ENCODE peak calls at places on chromosomes 2 and 18, in seven cellular contexts. One of them, this sample, is unnamed.

GRCh38 chr2:235219048-235219447 is 267.2 kb downstream of the SH3BP4 start:
- DNase-seq in body of pancreas: no peak
- DNase-seq in amygdala: no peak
- DNase-seq in AG09309: no peak
- DNase-seq in ACHN: no peak
- DNase-seq in HT-29: no peak
- DNase-seq in Kasumi-1: no peak
- DNase-seq in this sample: no peak

GRCh38 chr2:169221745-169222369 is 140.5 kb downstream of the LRP2 start:
- DNase-seq in ACHN: peak
- DNase-seq in Kasumi-1: peak
- DNase-seq in amygdala: no peak
- DNase-seq in body of pancreas: no peak
- DNase-seq in AG09309: no peak
- DNase-seq in HT-29: peak
- DNase-seq in this sample: no peak

GRCh38 chr2:65710356-65710755 is 278.0 kb upstream of the SPRED2 start:
- DNase-seq in Kasumi-1: no peak
- DNase-seq in ACHN: no peak
- DNase-seq in body of pancreas: no peak
- DNase-seq in HT-29: no peak
- DNase-seq in amygdala: no peak
- DNase-seq in AG09309: no peak
- DNase-seq in this sample: no peak

GRCh38 chr2:172106128-172106961 is 3.6 kb upstream of the DLX2 start:
- DNase-seq in HT-29: peak
- DNase-seq in AG09309: no peak
- DNase-seq in body of pancreas: no peak
- DNase-seq in Kasumi-1: peak
- DNase-seq in amygdala: no peak
- DNase-seq in ACHN: peak
- DNase-seq in this sample: no peak

GRCh38 chr2:241771286-241772062 is 5.1 kb upstream of the GAL3ST2 start:
- DNase-seq in ACHN: no peak
- DNase-seq in body of pancreas: no peak
- DNase-seq in HT-29: no peak
- DNase-seq in AG09309: no peak
- DNase-seq in Kasumi-1: no peak
- DNase-seq in amygdala: no peak
- DNase-seq in this sample: no peak

GRCh38 chr2:122627388-122627787 is 871.9 kb downstream of the TSN start:
- DNase-seq in ACHN: peak
- DNase-seq in HT-29: no peak
- DNase-seq in Kasumi-1: no peak
- DNase-seq in amygdala: no peak
- DNase-seq in body of pancreas: no peak
- DNase-seq in AG09309: no peak
- DNase-seq in this sample: no peak

GRCh38 chr18:51523671-51524070 is 326.2 kb upstream of the MEX3C start:
- DNase-seq in amygdala: no peak
- DNase-seq in body of pancreas: no peak
- DNase-seq in ACHN: no peak
- DNase-seq in HT-29: no peak
- DNase-seq in AG09309: no peak
- DNase-seq in Kasumi-1: no peak
- DNase-seq in this sample: no peak

GRCh38 chr2:120372816-120373215 is 26.9 kb downstream of the INHBB start:
- DNase-seq in HT-29: no peak
- DNase-seq in Kasumi-1: no peak
- DNase-seq in body of pancreas: no peak
- DNase-seq in AG09309: no peak
- DNase-seq in amygdala: no peak
- DNase-seq in ACHN: no peak
- DNase-seq in this sample: no peak

GRCh38 chr18:45540146-45540545 is 75.1 kb upstream of the SLC14A2 start:
- DNase-seq in HT-29: no peak
- DNase-seq in amygdala: no peak
- DNase-seq in Kasumi-1: no peak
- DNase-seq in ACHN: no peak
- DNase-seq in body of pancreas: no peak
- DNase-seq in AG09309: peak
- DNase-seq in this sample: no peak

GRCh38 chr2:218883491-218884490 is 3.1 kb downstream of the WNT10A start:
- DNase-seq in Kasumi-1: no peak
- DNase-seq in body of pancreas: no peak
- DNase-seq in HT-29: peak
- DNase-seq in ACHN: no peak
- DNase-seq in amygdala: no peak
- DNase-seq in AG09309: no peak
- DNase-seq in this sample: no peak

GRCh38 chr2:197170137-197170682 is 140.4 kb downstream of the ANKRD44 start:
- DNase-seq in ACHN: no peak
- DNase-seq in Kasumi-1: no peak
- DNase-seq in body of pancreas: no peak
- DNase-seq in HT-29: no peak
- DNase-seq in AG09309: no peak
- DNase-seq in amygdala: no peak
- DNase-seq in this sample: no peak

GRCh38 chr2:157840568-157841156 is 35.5 kb downstream of the ACVR1 start:
- DNase-seq in body of pancreas: peak
- DNase-seq in ACHN: peak
- DNase-seq in HT-29: no peak
- DNase-seq in Kasumi-1: no peak
- DNase-seq in AG09309: no peak
- DNase-seq in amygdala: no peak
- DNase-seq in this sample: no peak

GRCh38 chr2:71826299-71826698 is 321.4 kb downstream of the CYP26B1 start:
- DNase-seq in AG09309: no peak
- DNase-seq in ACHN: no peak
- DNase-seq in amygdala: no peak
- DNase-seq in HT-29: no peak
- DNase-seq in Kasumi-1: no peak
- DNase-seq in body of pancreas: no peak
- DNase-seq in this sample: no peak

GRCh38 chr18:57791911-57792310 is 11.2 kb downstream of the ATP8B1 start:
- DNase-seq in body of pancreas: no peak
- DNase-seq in AG09309: no peak
- DNase-seq in Kasumi-1: no peak
- DNase-seq in HT-29: no peak
- DNase-seq in ACHN: no peak
- DNase-seq in amygdala: no peak
- DNase-seq in this sample: no peak

GRCh38 chr18:79489048-79489899 is 93.5 kb downstream of the NFATC1 start:
- DNase-seq in body of pancreas: no peak
- DNase-seq in amygdala: no peak
- DNase-seq in Kasumi-1: no peak
- DNase-seq in AG09309: no peak
- DNase-seq in HT-29: no peak
- DNase-seq in ACHN: no peak
- DNase-seq in this sample: no peak

GRCh38 chr2:219997341-219997851 is 370.0 kb downstream of the SLC4A3 start:
- DNase-seq in ACHN: peak
- DNase-seq in HT-29: peak
- DNase-seq in Kasumi-1: no peak
- DNase-seq in amygdala: no peak
- DNase-seq in AG09309: no peak
- DNase-seq in body of pancreas: peak
- DNase-seq in this sample: peak

GRCh38 chr18:7946724-7947377 is 379.7 kb downstream of the PTPRM start:
- DNase-seq in HT-29: peak
- DNase-seq in body of pancreas: peak
- DNase-seq in amygdala: no peak
- DNase-seq in ACHN: peak
- DNase-seq in Kasumi-1: peak
- DNase-seq in AG09309: peak
- DNase-seq in this sample: no peak

GRCh38 chr18:43965691-43966090 is 688.4 kb upstream of the SYT4 start:
- DNase-seq in body of pancreas: no peak
- DNase-seq in HT-29: no peak
- DNase-seq in amygdala: no peak
- DNase-seq in ACHN: no peak
- DNase-seq in AG09309: peak
- DNase-seq in Kasumi-1: no peak
- DNase-seq in this sample: no peak

GRCh38 chr2:8002765-8003393 is 679.0 kb upstream of the ID2 start:
- DNase-seq in HT-29: no peak
- DNase-seq in body of pancreas: no peak
- DNase-seq in ACHN: no peak
- DNase-seq in AG09309: no peak
- DNase-seq in amygdala: no peak
- DNase-seq in Kasumi-1: no peak
- DNase-seq in this sample: no peak

GRCh38 chr18:58194028-58194427 is 150.0 kb downstream of the NEDD4L start:
- DNase-seq in body of pancreas: peak
- DNase-seq in HT-29: peak
- DNase-seq in AG09309: no peak
- DNase-seq in Kasumi-1: no peak
- DNase-seq in amygdala: no peak
- DNase-seq in ACHN: no peak
- DNase-seq in this sample: no peak

GRCh38 chr2:239685965-239686364 is 285.1 kb upstream of the HDAC4 start:
- DNase-seq in AG09309: no peak
- DNase-seq in Kasumi-1: no peak
- DNase-seq in amygdala: no peak
- DNase-seq in ACHN: no peak
- DNase-seq in HT-29: no peak
- DNase-seq in body of pancreas: no peak
- DNase-seq in this sample: no peak

GRCh38 chr2:73839653-73840411 is 11.1 kb downstream of the STAMBP start:
- DNase-seq in amygdala: no peak
- DNase-seq in AG09309: no peak
- DNase-seq in Kasumi-1: no peak
- DNase-seq in body of pancreas: no peak
- DNase-seq in HT-29: no peak
- DNase-seq in ACHN: no peak
- DNase-seq in this sample: no peak

GRCh38 chr18:61774846-61775245 is 118.0 kb downstream of the RNF152 start:
- DNase-seq in amygdala: no peak
- DNase-seq in AG09309: no peak
- DNase-seq in body of pancreas: no peak
- DNase-seq in Kasumi-1: no peak
- DNase-seq in HT-29: no peak
- DNase-seq in ACHN: no peak
- DNase-seq in this sample: no peak

GRCh38 chr2:162146906-162147305 is 5.1 kb downstream of the GCG start:
- DNase-seq in ACHN: peak
- DNase-seq in AG09309: no peak
- DNase-seq in amygdala: no peak
- DNase-seq in HT-29: no peak
- DNase-seq in body of pancreas: no peak
- DNase-seq in Kasumi-1: no peak
- DNase-seq in this sample: no peak

GRCh38 chr2:39837856-39838453 is 58.9 kb upstream of the THUMPD2 start:
- DNase-seq in AG09309: peak
- DNase-seq in Kasumi-1: peak
- DNase-seq in amygdala: no peak
- DNase-seq in body of pancreas: peak
- DNase-seq in ACHN: peak
- DNase-seq in HT-29: peak
- DNase-seq in this sample: no peak

GRCh38 chr18:46755315-46756171 is 1.3 kb downstream of the ST8SIA5 start:
- DNase-seq in Kasumi-1: peak
- DNase-seq in amygdala: no peak
- DNase-seq in ACHN: no peak
- DNase-seq in AG09309: no peak
- DNase-seq in HT-29: no peak
- DNase-seq in body of pancreas: no peak
- DNase-seq in this sample: no peak

GRCh38 chr18:70636991-70637390 is 348.1 kb downstream of the SOCS6 start:
- DNase-seq in AG09309: no peak
- DNase-seq in Kasumi-1: no peak
- DNase-seq in amygdala: no peak
- DNase-seq in HT-29: no peak
- DNase-seq in body of pancreas: no peak
- DNase-seq in ACHN: no peak
- DNase-seq in this sample: no peak

GRCh38 chr2:29187926-29188325 is 72.7 kb downstream of the CLIP4 start:
- DNase-seq in Kasumi-1: no peak
- DNase-seq in body of pancreas: no peak
- DNase-seq in ACHN: no peak
- DNase-seq in amygdala: no peak
- DNase-seq in HT-29: peak
- DNase-seq in AG09309: no peak
- DNase-seq in this sample: no peak

GRCh38 chr2:120346667-120347358 is 877 bp downstream of the INHBB start:
- DNase-seq in amygdala: no peak
- DNase-seq in ACHN: no peak
- DNase-seq in HT-29: no peak
- DNase-seq in AG09309: peak
- DNase-seq in body of pancreas: no peak
- DNase-seq in Kasumi-1: no peak
- DNase-seq in this sample: no peak